ENCODE peak calls at places on chromosomes 1 and 21, in ten cellular contexts. N, A, X, E, Z, K, L, U, M and G are unnamed samples.

GRCh38 chr1:157696966-157697628 is 3.5 kb downstream of the FCRL3 start:
- DNase-seq in N (no peak), A (no peak), X (no peak), E (no peak), Z (no peak), K (no peak), L (no peak), U (no peak), M (no peak), G (no peak)

GRCh38 chr1:111227875-111228747 is 598 bp downstream of the CHI3L2 start:
- DNase-seq in N (no peak), A (peak; percentile 41), X (no peak), E (peak; percentile 94), Z (no peak), K (no peak), L (no peak), U (peak; percentile 70), M (peak; percentile 42), G (no peak)

GRCh38 chr1:221439734-221440436 is 302.0 kb downstream of the DUSP10 start:
- DNase-seq in N (no peak), A (no peak), X (no peak), E (peak; percentile 92), Z (no peak), K (no peak), L (no peak), U (peak; percentile 100), M (no peak), G (no peak)

GRCh38 chr1:113875714-113876113 is 4.2 kb upstream of the PTPN22 start:
- DNase-seq in N (no peak), A (no peak), X (no peak), E (no peak), Z (no peak), K (no peak), L (no peak), U (no peak), M (no peak), G (no peak)

GRCh38 chr21:35511298-35512162 is 462.4 kb upstream of the RUNX1 start:
- DNase-seq in N (no peak), A (no peak), X (no peak), E (peak; percentile 29), Z (no peak), K (no peak), L (no peak), U (peak; percentile 91), M (no peak), G (no peak)

GRCh38 chr21:45074818-45075605 is 632 bp downstream of the ADARB1 start:
- DNase-seq in N (no peak), A (no peak), X (peak; percentile 61), E (peak; percentile 34), Z (no peak), K (peak; percentile 9), L (peak; percentile 69), U (peak; percentile 37), M (no peak), G (peak; percentile 35)

GRCh38 chr1:101653482-101653946 is 343.2 kb downstream of the OLFM3 start:
- DNase-seq in N (no peak), A (no peak), X (no peak), E (peak; percentile 20), Z (no peak), K (no peak), L (no peak), U (peak; percentile 12), M (no peak), G (no peak)

GRCh38 chr1:115976900-115977480 is 677 bp downstream of the SLC22A15 start:
- DNase-seq in N (no peak), A (no peak), X (no peak), E (peak; percentile 9), Z (no peak), K (no peak), L (no peak), U (peak; percentile 20), M (peak; percentile 30), G (no peak)

GRCh38 chr1:33072707-33073106 is 8.2 kb upstream of the AZIN2 start:
- DNase-seq in N (no peak), A (no peak), X (no peak), E (no peak), Z (no peak), K (no peak), L (no peak), U (no peak), M (no peak), G (no peak)

GRCh38 chr1:226529891-226530290 is 18.7 kb upstream of the STUM start:
- DNase-seq in N (no peak), A (no peak), X (no peak), E (no peak), Z (no peak), K (no peak), L (peak; percentile 75), U (no peak), M (no peak), G (no peak)

GRCh38 chr1:11676386-11677103 is 4.4 kb downstream of the MAD2L2 start:
- DNase-seq in N (no peak), A (no peak), X (no peak), E (no peak), Z (no peak), K (no peak), L (no peak), U (no peak), M (no peak), G (no peak)

GRCh38 chr1:220367833-220368232 is 95.6 kb upstream of the RAB3GAP2 start:
- DNase-seq in N (no peak), A (no peak), X (no peak), E (no peak), Z (no peak), K (no peak), L (no peak), U (no peak), M (no peak), G (no peak)

GRCh38 chr1:229031491-229032341 is 239.2 kb upstream of the RAB4A start:
- DNase-seq in N (no peak), A (no peak), X (no peak), E (no peak), Z (no peak), K (no peak), L (no peak), U (no peak), M (no peak), G (no peak)

GRCh38 chr21:45451771-45452182 is 46.8 kb downstream of the COL18A1 start:
- DNase-seq in N (no peak), A (no peak), X (no peak), E (no peak), Z (no peak), K (no peak), L (peak; percentile 42), U (no peak), M (no peak), G (no peak)

GRCh38 chr21:29307718-29308455 is 9.2 kb downstream of the BACH1 start:
- DNase-seq in N (no peak), A (no peak), X (no peak), E (no peak), Z (no peak), K (no peak), L (no peak), U (no peak), M (no peak), G (no peak)

GRCh38 chr21:25459365-25459764 is 147.9 kb downstream of the MRPL39 start:
- DNase-seq in N (no peak), A (no peak), X (peak; percentile 6), E (no peak), Z (no peak), K (no peak), L (no peak), U (no peak), M (no peak), G (no peak)

GRCh38 chr1:225677350-225678124 is 24.6 kb upstream of the ENAH start:
- DNase-seq in N (no peak), A (no peak), X (no peak), E (no peak), Z (no peak), K (no peak), L (no peak), U (no peak), M (no peak), G (no peak)

GRCh38 chr1:39979654-39980053 is 24.7 kb downstream of the MFSD2A start:
- DNase-seq in N (no peak), A (no peak), X (no peak), E (no peak), Z (no peak), K (no peak), L (no peak), U (no peak), M (no peak), G (no peak)

GRCh38 chr1:46174448-46175231 is at the start of gene TSPAN1:
- DNase-seq in N (no peak), A (peak; percentile 68), X (no peak), E (peak; percentile 18), Z (no peak), K (no peak), L (peak; percentile 79), U (peak; percentile 63), M (no peak), G (no peak)

GRCh38 chr1:48777219-48777895 is 666 bp upstream of the BEND5 start:
- DNase-seq in N (no peak), A (no peak), X (no peak), E (no peak), Z (no peak), K (no peak), L (no peak), U (peak; percentile 17), M (no peak), G (no peak)

GRCh38 chr1:78061825-78062523 is 16.2 kb downstream of the GIPC2 start:
- DNase-seq in N (no peak), A (no peak), X (no peak), E (peak; percentile 17), Z (no peak), K (no peak), L (no peak), U (peak; percentile 79), M (no peak), G (no peak)

GRCh38 chr1:19635646-19636045 is 8.5 kb upstream of the NBL1 start:
- DNase-seq in N (no peak), A (no peak), X (no peak), E (no peak), Z (no peak), K (no peak), L (no peak), U (peak; percentile 64), M (no peak), G (no peak)

GRCh38 chr1:200487650-200488049 is 77.8 kb upstream of the ZNF281 start:
- DNase-seq in N (no peak), A (no peak), X (no peak), E (peak; percentile 8), Z (no peak), K (no peak), L (no peak), U (no peak), M (no peak), G (no peak)

GRCh38 chr21:39316062-39316461 is 2.6 kb upstream of the BRWD1 start:
- DNase-seq in N (no peak), A (no peak), X (no peak), E (no peak), Z (no peak), K (no peak), L (no peak), U (peak; percentile 48), M (no peak), G (no peak)

GRCh38 chr1:154371436-154371835 is 33.7 kb upstream of the IL6R start:
- DNase-seq in N (no peak), A (no peak), X (no peak), E (no peak), Z (no peak), K (no peak), L (no peak), U (no peak), M (no peak), G (no peak)

GRCh38 chr1:211579434-211580302 is 707 bp upstream of the SLC30A1 start:
- DNase-seq in N (no peak), A (peak; percentile 78), X (no peak), E (no peak), Z (no peak), K (peak; percentile 77), L (no peak), U (no peak), M (no peak), G (peak; percentile 70)

GRCh38 chr1:243930822-243931671 is 81.0 kb upstream of the AKT3 start:
- DNase-seq in N (no peak), A (no peak), X (no peak), E (peak; percentile 22), Z (no peak), K (no peak), L (no peak), U (no peak), M (peak; percentile 43), G (peak; percentile 28)

GRCh38 chr1:35563166-35563565 is 5.6 kb downstream of the NCDN start:
- DNase-seq in N (no peak), A (no peak), X (no peak), E (no peak), Z (no peak), K (no peak), L (peak; percentile 28), U (no peak), M (no peak), G (no peak)